ENCODE peak calls at places on chromosomes 12 and 14, in seven cellular contexts. V, B, U, Z, K, O and C are unnamed samples. For H3K36me3, the result is how much of the 10 kb centered on the place peaks cover.

GRCh38 chr12:7642876-7643309 is 22.8 kb downstream of the APOBEC1 start:
- DNase-seq in V (peak), U (peak), Z (peak), B (peak), O (peak), K (peak), C (no peak)

GRCh38 chr14:75928587-75929230 is 53.1 kb downstream of the TGFB3 start:
- DNase-seq in B (no peak), V (no peak), Z (no peak), U (no peak), O (no peak), K (no peak), C (no peak)

GRCh38 chr12:55743131-55743921 is 404 bp downstream of the GDF11 start:
- DNase-seq in U (peak), O (peak), Z (no peak), K (peak), V (peak), B (peak), C (peak)

GRCh38 chr12:21773799-21774198 is 707 bp downstream of the KCNJ8 start:
- DNase-seq in K (no peak), O (no peak), Z (no peak), B (peak), V (peak), U (no peak), C (no peak)

GRCh38 chr12:47124451-47124850 is 44.7 kb upstream of the AMIGO2 start:
- DNase-seq in U (peak), V (no peak), O (no peak), Z (no peak), B (peak), K (no peak), C (no peak)

GRCh38 chr12:31246470-31246850 is 79.5 kb downstream of the SINHCAF start:
- DNase-seq in K (no peak), V (no peak), Z (no peak), O (no peak), U (no peak), B (peak), C (no peak)

GRCh38 chr14:68549057-68549421 is 243.8 kb downstream of the ZFP36L1 start:
- DNase-seq in Z (peak), B (peak), U (peak), O (no peak), K (no peak), V (no peak), C (no peak)

GRCh38 chr14:37900582-37900981 is 305.2 kb downstream of the TTC6 start:
- DNase-seq in U (no peak), Z (no peak), V (no peak), K (no peak), O (no peak), B (no peak), C (no peak)

GRCh38 chr12:94571556-94571955 is 78.8 kb downstream of the TMCC3 start:
- DNase-seq in K (no peak), V (no peak), O (no peak), Z (peak), B (peak), U (peak), C (peak)

GRCh38 chr12:91189526-91189925 is 6.9 kb upstream of the DCN start:
- DNase-seq in Z (no peak), U (no peak), K (no peak), B (peak), O (no peak), V (no peak), C (no peak)

GRCh38 chr12:3520168-3520567 is 29.2 kb downstream of the PRMT8 start:
- DNase-seq in B (no peak), U (peak), V (no peak), K (no peak), O (no peak), Z (no peak), C (no peak)

GRCh38 chr12:124395986-124396385 is 101.1 kb downstream of the RFLNA start:
- DNase-seq in Z (no peak), B (peak), O (no peak), U (peak), V (no peak), K (no peak), C (no peak)

GRCh38 chr12:81998761-81999378 is 239.7 kb upstream of the PPFIA2 start:
- DNase-seq in B (no peak), V (no peak), U (no peak), Z (no peak), K (no peak), O (no peak), C (no peak)

GRCh38 chr14:49134940-49135339 is 451.2 kb downstream of the RPS29 start:
- DNase-seq in V (peak), Z (peak), O (peak), B (no peak), K (no peak), U (peak), C (no peak)

GRCh38 chr14:100761481-100761880 is 34.8 kb downstream of the DLK1 start:
- DNase-seq in B (peak), Z (peak), K (no peak), V (no peak), U (peak), O (no peak), C (no peak)

GRCh38 chr14:22847661-22848341 is 11.4 kb downstream of the MMP14 start:
- DNase-seq in K (no peak), O (no peak), Z (no peak), B (peak), U (no peak), V (peak), C (peak)

GRCh38 chr12:109880049-109880931 is at the start of gene GLTP:
- DNase-seq in K (peak), U (peak), Z (peak), O (peak), V (peak), B (peak), C (peak)

GRCh38 chr12:121637231-121637914 is 11.0 kb downstream of the ORAI1 start:
- DNase-seq in O (peak), K (no peak), B (no peak), V (no peak), Z (no peak), U (no peak), C (no peak)

GRCh38 chr14:54760866-54761265 is 141.8 kb downstream of the GCH1 start:
- DNase-seq in Z (no peak), O (no peak), V (no peak), U (no peak), B (no peak), K (no peak), C (no peak)

GRCh38 chr12:65673732-65674131 is 150.6 kb upstream of the HMGA2 start:
- DNase-seq in K (no peak), O (no peak), B (peak), Z (no peak), V (no peak), U (peak), C (no peak)

GRCh38 chr12:46219892-46220655 is 48.8 kb downstream of the SLC38A1 start:
- DNase-seq in O (no peak), B (peak), K (no peak), Z (peak), U (peak), V (no peak), C (no peak)

GRCh38 chr12:92551853-92552397 is 150.9 kb upstream of the PLEKHG7 start:
- DNase-seq in O (no peak), Z (no peak), U (peak), B (peak), K (peak), V (no peak), C (peak)

GRCh38 chr12:49982246-49983229 is 9.8 kb downstream of the AQP6 start:
- DNase-seq in K (no peak), V (no peak), Z (no peak), O (no peak), U (no peak), B (peak), C (no peak)

GRCh38 chr12:3199551-3200031 is 122.4 kb downstream of the TSPAN9 start:
- DNase-seq in V (peak), O (no peak), B (peak), K (no peak), U (peak), Z (no peak), C (peak)

GRCh38 chr12:79997115-79997805 is 62.4 kb upstream of the PPP1R12A start:
- DNase-seq in Z (no peak), O (peak), B (peak), V (no peak), U (no peak), K (peak), C (no peak)

GRCh38 chr12:124545508-124546418 is 21.6 kb downstream of the NCOR2 start:
- DNase-seq in V (no peak), B (peak), O (no peak), U (no peak), Z (no peak), K (peak), C (no peak)

GRCh38 chr12:22588817-22589216 is 36.2 kb upstream of the ETNK1 start:
- DNase-seq in O (no peak), B (peak), Z (no peak), V (no peak), K (no peak), U (no peak), C (peak)

GRCh38 chr12:98754095-98754494 is 109.0 kb downstream of the APAF1 start:
- DNase-seq in Z (no peak), O (no peak), U (peak), K (no peak), V (no peak), B (peak), C (peak)

GRCh38 chr12:58069268-58069967 is 128.1 kb downstream of the ATP23 start:
- DNase-seq in K (no peak), B (peak), Z (no peak), U (no peak), V (no peak), O (no peak), C (no peak)

GRCh38 chr12:123134265-123134664 is 16.6 kb downstream of the PITPNM2 start:
- DNase-seq in K (no peak), O (no peak), Z (no peak), V (no peak), U (peak), B (no peak), C (no peak)

GRCh38 chr12:82695531-82695930 is 8.8 kb downstream of the TMTC2 start:
- DNase-seq in K (no peak), O (no peak), Z (no peak), U (no peak), B (peak), V (peak), C (no peak)

GRCh38 chr12:41407240-41407799 is 219.2 kb downstream of the PDZRN4 start:
- DNase-seq in O (no peak), B (no peak), Z (no peak), U (no peak), V (peak), K (no peak), C (no peak)

GRCh38 chr12:65881965-65882413 is 57.7 kb downstream of the HMGA2 start:
- DNase-seq in B (peak), K (no peak), Z (no peak), U (no peak), O (no peak), V (peak), C (peak)

GRCh38 chr14:44453433-44454171 is 53.5 kb downstream of the FSCB start:
- DNase-seq in U (peak), K (peak), V (no peak), B (no peak), O (no peak), Z (no peak), C (no peak)

GRCh38 chr12:117188961-117189724 is 1.1 kb downstream of the FBXO21 start:
- DNase-seq in B (peak), U (peak), K (no peak), V (peak), O (no peak), Z (no peak), C (peak)

GRCh38 chr12:59803735-59804134 is 207.9 kb downstream of the SLC16A7 start:
- DNase-seq in K (no peak), U (peak), O (no peak), B (no peak), Z (no peak), V (no peak), C (no peak)
- H3K4me3 ChIP-seq in K (no peak), U (no peak), O (no peak), B (no peak), Z (no peak), V (no peak), C (no peak)

DNA sequence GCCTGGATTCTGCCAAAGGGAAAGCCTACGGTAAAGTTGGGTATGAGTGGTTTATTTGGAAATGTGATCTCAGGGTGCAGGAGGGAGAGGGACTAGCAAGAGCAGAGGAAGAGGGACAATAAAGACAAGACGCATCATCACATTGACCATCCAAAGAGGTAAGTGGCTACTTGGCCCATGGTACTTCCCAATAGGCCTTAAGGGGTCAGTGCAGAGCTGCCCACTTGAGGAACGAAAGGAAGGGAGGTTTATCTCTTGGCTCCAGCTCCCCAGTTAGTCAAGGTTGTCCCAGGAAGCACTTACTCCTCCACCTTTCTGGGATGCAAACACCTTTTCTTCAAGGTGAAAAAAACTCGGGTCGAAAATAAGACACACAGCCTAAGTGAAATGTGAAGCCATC is 323.9 kb downstream of the TMEM132D start:
- DNase-seq in U (no peak), V (no peak), Z (no peak), O (no peak), K (no peak), B (no peak), C (no peak)
- TF ChIP-seq EZH2phosphoT487 in U (no peak), V (no peak), Z (no peak), O (no peak), K (no peak), B (no peak), C (no peak)

GRCh38 chr12:112208511-112208910 is 83.2 kb downstream of the TRAFD1 start:
- DNase-seq in U (no peak), K (no peak), V (no peak), Z (no peak), O (no peak), B (no peak), C (no peak)

GRCh38 chr12:112207397-112207924 is 82.1 kb downstream of the TRAFD1 start:
- DNase-seq in V (no peak), O (no peak), B (no peak), K (no peak), Z (no peak), U (no peak), C (no peak)
- H3K36me3 ChIP-seq in V (under half), O (half or more), B (under half), K (under half), Z (under half), U (under half), C (under half)

GRCh38 chr12:53726342-53726741 is 910 bp downstream of the CALCOCO1 start:
- DNase-seq in K (peak), U (peak), B (peak), O (peak), Z (no peak), V (no peak), C (no peak)

GRCh38 chr12:53727310-53728041 is at the start of gene CALCOCO1:
- DNase-seq in V (peak), U (peak), O (peak), B (peak), Z (peak), K (peak), C (peak)

GRCh38 chr12:53728206-53728605 is 954 bp upstream of the CALCOCO1 start:
- DNase-seq in B (no peak), V (peak), Z (no peak), K (no peak), O (no peak), U (no peak), C (no peak)

GRCh38 chr12:53726946-53727309 is 324 bp downstream of the CALCOCO1 start:
- DNase-seq in B (peak), K (no peak), Z (no peak), V (peak), U (peak), O (no peak), C (no peak)

GRCh38 chr12:53725824-53726223 is 1.4 kb downstream of the CALCOCO1 start:
- DNase-seq in Z (no peak), B (peak), K (no peak), V (no peak), O (no peak), U (peak), C (no peak)
- H3K4me3 ChIP-seq in Z (peak), B (peak), K (no peak), V (no peak), O (no peak), U (peak), C (no peak)

DNA sequence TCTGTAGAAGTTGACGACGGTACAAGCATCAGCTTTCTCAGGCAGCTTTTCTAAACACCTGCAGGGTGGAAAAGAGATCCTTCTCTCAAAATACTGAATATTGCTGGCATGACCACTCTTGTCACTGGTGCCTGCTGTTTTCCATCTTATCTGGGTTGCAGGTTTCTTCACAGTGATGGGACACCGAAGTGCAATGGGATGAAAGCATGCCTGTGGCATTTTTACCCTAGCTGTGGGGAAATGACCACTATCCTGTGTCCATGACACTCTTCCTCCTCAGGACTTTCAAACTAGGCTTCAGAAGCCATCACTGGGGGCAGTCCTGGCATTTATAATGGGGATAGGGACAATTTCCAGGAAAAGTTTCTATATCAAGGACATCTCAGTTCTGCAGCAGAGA is 98.5 kb downstream of the ETV6 start:
- DNase-seq in K (no peak), B (no peak), O (no peak), Z (no peak), U (no peak), V (no peak), C (no peak)
- TF ChIP-seq EZH2phosphoT487 in K (no peak), B (no peak), O (no peak), Z (no peak), U (no peak), V (no peak), C (no peak)

DNA sequence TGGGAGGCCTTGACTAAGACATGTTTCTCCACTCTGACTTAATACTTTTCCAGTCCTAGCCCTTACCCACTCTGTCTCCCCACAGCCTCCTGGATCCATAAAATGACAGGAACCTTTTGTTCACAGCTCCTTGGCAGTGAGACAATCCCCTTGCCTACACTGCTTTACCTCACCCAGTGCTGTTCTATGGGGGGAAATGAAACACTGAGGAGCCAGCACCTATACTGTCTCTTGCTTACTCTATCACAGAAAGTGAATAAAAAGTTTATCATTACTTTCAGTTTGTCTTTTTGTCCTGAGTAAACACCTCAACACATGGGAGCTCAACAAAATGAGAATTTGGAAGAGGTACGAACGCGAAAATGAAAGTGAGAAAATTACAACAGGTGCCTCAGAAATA is 127.2 kb upstream of the DAAM1 start:
- DNase-seq in V (no peak), O (no peak), B (no peak), K (peak), U (no peak), Z (no peak), C (no peak)
- H3K36me3 ChIP-seq in V (under half), O (under half), B (under half), K (under half), U (under half), Z (under half), C (under half)

GRCh38 chr12:111361073-111361716 is 7.7 kb downstream of the PHETA1 start:
- DNase-seq in U (no peak), Z (no peak), B (no peak), O (no peak), V (no peak), K (no peak), C (no peak)
- H3K4me3 ChIP-seq in U (no peak), Z (no peak), B (no peak), O (no peak), V (no peak), K (no peak), C (no peak)